ENCODE peak calls at places on chromosomes 3 and 15, in eight cellular contexts. L is Peyer's patch, B is H1, F is HCT116, E is stomach, T is vagina, N is IMR-90, W is body of pancreas. K is an unnamed sample.

GRCh38 chr3:179192542-179192941 is 44.4 kb downstream of the PIK3CA start:
- DNase-seq in N (no peak), E (no peak), T (no peak), B (no peak), W (no peak), F (no peak), L (no peak), K (no peak)

GRCh38 chr3:13825317-13825590 is 54.6 kb downstream of the WNT7A start:
- DNase-seq in L (no peak), B (no peak), T (no peak), F (no peak), W (no peak), N (no peak), E (no peak), K (no peak)

GRCh38 chr15:84752700-84753099 is 4.3 kb downstream of the ZNF592 start:
- DNase-seq in F (no peak), W (no peak), T (no peak), L (no peak), N (peak; percentile 50), E (no peak), B (no peak), K (no peak)

GRCh38 chr15:69957175-69957574 is 140.5 kb downstream of the TLE3 start:
- DNase-seq in T (peak; percentile 82), N (no peak), L (no peak), B (no peak), F (no peak), W (no peak), E (no peak), K (no peak)

GRCh38 chr3:66442254-66443249 is 58.3 kb downstream of the LRIG1 start:
- DNase-seq in N (peak; percentile 93), F (no peak), W (peak; percentile 90), L (peak; percentile 75), E (peak; percentile 81), T (no peak), B (peak; percentile 89), K (peak; percentile 65)

GRCh38 chr3:61594144-61594977 is 33.0 kb downstream of the PTPRG start:
- DNase-seq in W (no peak), L (no peak), E (no peak), T (no peak), B (no peak), F (no peak), N (no peak), K (no peak)

GRCh38 chr3:197238842-197239241 is 59.6 kb downstream of the DLG1 start:
- DNase-seq in L (no peak), E (no peak), B (no peak), T (no peak), F (no peak), W (no peak), N (no peak), K (no peak)

GRCh38 chr3:155870945-155871745 is 695 bp downstream of the GMPS start:
- DNase-seq in N (no peak), E (peak; percentile 58), B (no peak), T (no peak), F (no peak), L (peak; percentile 75), W (peak; percentile 64), K (peak; percentile 35)

GRCh38 chr15:71414778-71415177 is 299.5 kb downstream of the THSD4 start:
- DNase-seq in L (no peak), N (no peak), T (no peak), E (no peak), B (no peak), W (no peak), F (no peak), K (no peak)

GRCh38 chr3:108124337-108125150 is 33.7 kb upstream of the CD47 start:
- DNase-seq in W (no peak), F (no peak), B (no peak), N (no peak), E (no peak), T (no peak), L (peak; percentile 80), K (no peak)

GRCh38 chr15:90592144-90592887 is 62.6 kb downstream of the CRTC3 start:
- DNase-seq in L (no peak), B (no peak), T (no peak), N (peak; percentile 90), E (no peak), F (no peak), W (no peak), K (no peak)

GRCh38 chr3:99965681-99966408 is 148.2 kb downstream of the CMSS1 start:
- DNase-seq in F (no peak), B (no peak), E (peak; percentile 44), T (no peak), L (no peak), N (no peak), W (peak; percentile 54), K (no peak)

GRCh38 chr3:155363690-155364070 is 70.2 kb upstream of the STRIT1 start:
- DNase-seq in W (no peak), E (no peak), F (no peak), T (no peak), B (no peak), L (no peak), N (no peak), K (no peak)

GRCh38 chr15:26894181-26894580 is 27.3 kb downstream of the GABRA5 start:
- DNase-seq in T (no peak), B (no peak), E (no peak), N (no peak), L (no peak), W (no peak), F (no peak), K (no peak)

DNA sequence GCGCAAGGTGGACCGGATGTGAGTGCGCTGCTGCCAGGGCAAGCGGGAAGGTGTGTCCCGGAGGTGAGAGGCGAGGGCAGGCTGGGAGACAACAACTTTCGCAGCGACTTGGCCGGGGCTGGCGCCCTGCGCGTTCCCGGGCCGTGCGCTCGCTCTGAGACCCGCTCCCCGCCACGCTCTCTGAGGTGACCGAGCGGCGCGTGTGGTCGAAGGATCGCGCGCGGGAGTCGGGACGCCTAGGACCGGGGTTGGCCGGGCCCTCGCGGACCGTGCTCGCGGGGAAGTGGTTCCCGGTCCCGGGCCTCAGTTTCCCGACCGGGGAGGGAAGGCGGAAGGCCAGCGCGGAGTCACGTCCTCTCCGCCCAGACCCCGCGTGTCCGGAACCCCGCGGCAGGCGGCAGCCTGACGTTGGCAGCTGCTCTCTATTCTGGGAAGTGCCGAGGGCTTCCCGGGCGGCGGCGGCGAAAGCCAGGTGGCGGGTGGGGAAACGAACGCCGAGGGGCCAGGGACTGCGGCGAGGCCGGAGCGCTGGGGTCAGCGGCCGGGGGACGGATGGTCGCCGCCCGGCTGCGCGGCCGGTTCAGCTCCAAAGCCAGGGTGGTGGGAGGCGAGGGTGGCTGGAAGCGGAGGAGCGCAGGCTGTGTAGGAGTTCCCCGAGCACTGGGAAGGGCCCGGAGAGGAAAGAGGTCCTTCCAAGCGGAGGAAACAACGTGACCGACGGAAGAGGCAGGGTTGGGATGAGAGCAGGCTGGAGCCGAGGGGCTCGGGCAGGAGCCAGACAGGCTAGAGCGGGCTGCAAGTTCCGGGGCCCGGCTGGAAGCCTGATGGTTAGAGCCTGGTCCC is 1.0 kb upstream of the IGF2BP2 start:
- DNase-seq in F (no peak), L (peak; percentile 74), B (no peak), W (peak; percentile 63), N (peak; percentile 44), E (peak; percentile 61), T (no peak), K (no peak)
- H3K27ac ChIP-seq in F (peak overlapping the region; percentile 97), L (peak overlapping the region; percentile 98), B (peak overlapping the region; percentile 65), W (peak overlapping the region; percentile 68), N (peak overlapping the region; percentile 72), E (peak overlapping the region; percentile 78), T (peak overlapping the region; percentile 98), K (peak overlapping the region; percentile 85)

GRCh38 chr3:124277516-124277890 is 285.6 kb upstream of the ROPN1 start:
- DNase-seq in W (no peak), F (no peak), E (no peak), N (peak; percentile 22), T (no peak), L (no peak), B (no peak), K (peak; percentile 23)

GRCh38 chr3:124283644-124284008 is 291.7 kb upstream of the ROPN1 start:
- DNase-seq in B (no peak), T (no peak), F (no peak), N (no peak), W (no peak), L (no peak), E (no peak), K (no peak)

GRCh38 chr3:124276863-124277515 is 285.1 kb upstream of the ROPN1 start:
- DNase-seq in E (no peak), F (no peak), W (no peak), L (no peak), B (no peak), N (no peak), T (no peak), K (no peak)

GRCh38 chr3:124282751-124283643 is 291.1 kb upstream of the ROPN1 start:
- DNase-seq in F (no peak), T (no peak), W (no peak), L (no peak), N (peak; percentile 11), B (no peak), E (no peak), K (no peak)

GRCh38 chr3:124281453-124282316 is 289.8 kb upstream of the ROPN1 start:
- DNase-seq in F (no peak), T (no peak), L (no peak), N (peak; percentile 55), B (no peak), E (no peak), W (no peak), K (peak; percentile 36)
- TF ChIP-seq CTCF in F (peak; percentile 33), T (peak; percentile 40), L (no peak), N (peak; percentile 67), B (peak; percentile 85), E (no peak), W (no peak), K (no peak)

DNA sequence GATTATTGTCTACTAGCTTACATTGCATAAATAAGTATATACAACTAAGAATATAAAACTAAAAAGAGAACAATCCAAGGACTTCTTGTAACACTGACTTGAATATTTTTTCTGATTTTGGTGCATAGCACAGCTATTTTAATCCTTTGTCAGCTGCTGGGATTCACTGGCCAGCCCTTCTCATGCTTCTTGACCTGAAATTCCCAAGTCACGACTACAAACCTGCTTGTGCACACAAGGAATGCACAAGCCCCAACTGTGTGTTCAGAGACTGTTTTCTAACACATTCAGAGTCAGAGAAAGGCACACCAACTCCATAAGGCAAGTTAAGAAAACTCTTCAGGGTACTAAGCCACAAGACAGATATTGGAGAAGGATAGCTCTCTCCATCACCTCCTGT is 80.9 kb downstream of the TNIK start:
- DNase-seq in W (no peak), N (peak; percentile 58), T (no peak), E (no peak), F (no peak), B (no peak), L (no peak), K (no peak)
- TF ChIP-seq POLR2A in W (no peak), N (no peak), T (no peak), E (no peak), F (no peak), B (no peak), L (no peak), K (no peak)

DNA sequence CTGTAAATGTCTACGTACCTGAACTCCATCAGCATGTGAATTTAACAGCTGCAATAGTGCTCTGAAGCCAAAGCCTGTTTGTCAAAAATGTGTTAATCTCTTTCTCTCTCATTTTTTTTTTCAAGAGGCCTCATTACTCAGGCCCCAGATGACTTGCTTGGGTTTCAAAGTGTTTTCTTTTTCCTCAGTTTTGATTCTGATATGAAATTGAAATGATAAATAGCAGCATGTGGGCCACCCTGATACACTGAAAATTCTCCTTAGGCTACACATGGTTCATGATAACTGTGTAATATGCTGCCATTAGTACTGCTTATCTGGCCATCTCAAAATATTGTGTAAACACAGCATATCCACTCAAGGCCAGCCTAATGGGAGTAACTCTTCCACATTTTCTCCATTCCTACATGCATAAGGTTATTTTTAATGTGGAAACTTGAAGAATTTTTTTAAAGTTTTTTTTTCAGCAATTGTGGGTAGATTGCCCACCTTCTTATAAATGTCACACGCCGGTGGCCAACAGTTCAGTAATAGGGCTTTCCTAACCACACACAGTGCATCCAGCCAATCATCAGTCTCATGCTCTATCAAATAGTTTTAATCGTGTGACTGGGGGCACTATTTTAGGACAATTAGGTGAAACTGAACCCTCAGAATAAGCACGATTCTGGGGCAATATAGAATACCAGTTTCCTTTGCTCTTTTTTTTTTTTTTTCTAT is 13.1 kb upstream of the DENND4A start:
- DNase-seq in W (peak; percentile 72), T (no peak), E (no peak), N (no peak), F (no peak), L (no peak), B (no peak), K (no peak)
- H3K27ac ChIP-seq in W (peak overlapping the region; percentile 78), T (no peak overlapping the region), E (no peak overlapping the region), N (no peak overlapping the region), F (no peak overlapping the region), L (no peak overlapping the region), B (no peak overlapping the region), K (peak overlapping the region; percentile 38)